ENCODE peak calls at places on chromosome 21, in nine cellular contexts. One of them, this sample, is unnamed.

GRCh38 chr21:25583370-25584133 is 23.7 kb downstream of the MRPL39 start:
- DNase-seq in brain pericyte: no peak
- DNase-seq in H4: no peak
- DNase-seq in KG1: no peak
- DNase-seq in activated CD8-positive, alpha-beta T cell treated with anti-CD3 and anti-CD28 coated beads, Interleukin-2, amount 10 ng/mL, durations not matched to agents 7 days and 5 days: no peak
- DNase-seq in activated CD4-positive, alpha-beta T cell treated with anti-CD3 and anti-CD28 coated beads, Interleukin-2, amount 10 ng/mL, durations not matched to agents 7 days and 5 days: no peak
- DNase-seq in iris pigment epithelial cell: no peak
- DNase-seq in H54: no peak
- DNase-seq in kidney: no peak
- DNase-seq in this sample: no peak

GRCh38 chr21:32096411-32096810 is 182.4 kb downstream of the MIS18A start:
- DNase-seq in H54: peak
- DNase-seq in kidney: no peak
- DNase-seq in KG1: no peak
- DNase-seq in activated CD4-positive, alpha-beta T cell treated with anti-CD3 and anti-CD28 coated beads, Interleukin-2, amount 10 ng/mL, durations not matched to agents 7 days and 5 days: no peak
- DNase-seq in activated CD8-positive, alpha-beta T cell treated with anti-CD3 and anti-CD28 coated beads, Interleukin-2, amount 10 ng/mL, durations not matched to agents 7 days and 5 days: no peak
- DNase-seq in iris pigment epithelial cell: no peak
- DNase-seq in brain pericyte: no peak
- DNase-seq in H4: no peak
- DNase-seq in this sample: peak

GRCh38 chr21:20971296-20971921 is 26.8 kb upstream of the NCAM2 start:
- DNase-seq in H54: peak
- DNase-seq in H4: peak
- DNase-seq in kidney: no peak
- DNase-seq in activated CD4-positive, alpha-beta T cell treated with anti-CD3 and anti-CD28 coated beads, Interleukin-2, amount 10 ng/mL, durations not matched to agents 7 days and 5 days: peak
- DNase-seq in KG1: peak
- DNase-seq in brain pericyte: no peak
- DNase-seq in iris pigment epithelial cell: peak
- DNase-seq in activated CD8-positive, alpha-beta T cell treated with anti-CD3 and anti-CD28 coated beads, Interleukin-2, amount 10 ng/mL, durations not matched to agents 7 days and 5 days: peak
- DNase-seq in this sample: peak

GRCh38 chr21:26961704-26962103 is 5.2 kb downstream of the ADAMTS5 start:
- DNase-seq in brain pericyte: no peak
- DNase-seq in activated CD8-positive, alpha-beta T cell treated with anti-CD3 and anti-CD28 coated beads, Interleukin-2, amount 10 ng/mL, durations not matched to agents 7 days and 5 days: no peak
- DNase-seq in H54: no peak
- DNase-seq in H4: no peak
- DNase-seq in activated CD4-positive, alpha-beta T cell treated with anti-CD3 and anti-CD28 coated beads, Interleukin-2, amount 10 ng/mL, durations not matched to agents 7 days and 5 days: no peak
- DNase-seq in iris pigment epithelial cell: no peak
- DNase-seq in KG1: no peak
- DNase-seq in kidney: no peak
- DNase-seq in this sample: peak

GRCh38 chr21:29217818-29218252 is 80.9 kb upstream of the BACH1 start:
- DNase-seq in kidney: no peak
- DNase-seq in H4: peak
- DNase-seq in activated CD4-positive, alpha-beta T cell treated with anti-CD3 and anti-CD28 coated beads, Interleukin-2, amount 10 ng/mL, durations not matched to agents 7 days and 5 days: no peak
- DNase-seq in H54: no peak
- DNase-seq in activated CD8-positive, alpha-beta T cell treated with anti-CD3 and anti-CD28 coated beads, Interleukin-2, amount 10 ng/mL, durations not matched to agents 7 days and 5 days: no peak
- DNase-seq in brain pericyte: peak
- DNase-seq in iris pigment epithelial cell: peak
- DNase-seq in KG1: no peak
- DNase-seq in this sample: peak

GRCh38 chr21:42287193-42288083 is 27.8 kb downstream of the TFF3 start:
- DNase-seq in KG1: no peak
- DNase-seq in brain pericyte: no peak
- DNase-seq in iris pigment epithelial cell: no peak
- DNase-seq in H4: no peak
- DNase-seq in activated CD4-positive, alpha-beta T cell treated with anti-CD3 and anti-CD28 coated beads, Interleukin-2, amount 10 ng/mL, durations not matched to agents 7 days and 5 days: no peak
- DNase-seq in activated CD8-positive, alpha-beta T cell treated with anti-CD3 and anti-CD28 coated beads, Interleukin-2, amount 10 ng/mL, durations not matched to agents 7 days and 5 days: no peak
- DNase-seq in kidney: no peak
- DNase-seq in H54: no peak
- DNase-seq in this sample: no peak

GRCh38 chr21:30718239-30718909 is at the start of gene KRTAP21-3:
- DNase-seq in activated CD8-positive, alpha-beta T cell treated with anti-CD3 and anti-CD28 coated beads, Interleukin-2, amount 10 ng/mL, durations not matched to agents 7 days and 5 days: peak
- DNase-seq in KG1: no peak
- DNase-seq in iris pigment epithelial cell: peak
- DNase-seq in activated CD4-positive, alpha-beta T cell treated with anti-CD3 and anti-CD28 coated beads, Interleukin-2, amount 10 ng/mL, durations not matched to agents 7 days and 5 days: no peak
- DNase-seq in H4: peak
- DNase-seq in H54: peak
- DNase-seq in kidney: no peak
- DNase-seq in brain pericyte: no peak
- DNase-seq in this sample: no peak

GRCh38 chr21:26506951-26507350 is 66.1 kb downstream of the CYYR1 start:
- DNase-seq in iris pigment epithelial cell: peak
- DNase-seq in H4: no peak
- DNase-seq in activated CD4-positive, alpha-beta T cell treated with anti-CD3 and anti-CD28 coated beads, Interleukin-2, amount 10 ng/mL, durations not matched to agents 7 days and 5 days: no peak
- DNase-seq in brain pericyte: peak
- DNase-seq in activated CD8-positive, alpha-beta T cell treated with anti-CD3 and anti-CD28 coated beads, Interleukin-2, amount 10 ng/mL, durations not matched to agents 7 days and 5 days: no peak
- DNase-seq in H54: peak
- DNase-seq in KG1: no peak
- DNase-seq in kidney: no peak
- DNase-seq in this sample: peak

GRCh38 chr21:25493722-25494121 is 113.6 kb downstream of the MRPL39 start:
- DNase-seq in KG1: no peak
- DNase-seq in iris pigment epithelial cell: no peak
- DNase-seq in activated CD8-positive, alpha-beta T cell treated with anti-CD3 and anti-CD28 coated beads, Interleukin-2, amount 10 ng/mL, durations not matched to agents 7 days and 5 days: no peak
- DNase-seq in H54: no peak
- DNase-seq in H4: no peak
- DNase-seq in brain pericyte: no peak
- DNase-seq in activated CD4-positive, alpha-beta T cell treated with anti-CD3 and anti-CD28 coated beads, Interleukin-2, amount 10 ng/mL, durations not matched to agents 7 days and 5 days: no peak
- DNase-seq in kidney: no peak
- DNase-seq in this sample: no peak

GRCh38 chr21:45642122-45642813 is 1.3 kb upstream of the PCBP3 start:
- DNase-seq in H54: no peak
- DNase-seq in KG1: no peak
- DNase-seq in activated CD4-positive, alpha-beta T cell treated with anti-CD3 and anti-CD28 coated beads, Interleukin-2, amount 10 ng/mL, durations not matched to agents 7 days and 5 days: no peak
- DNase-seq in iris pigment epithelial cell: no peak
- DNase-seq in activated CD8-positive, alpha-beta T cell treated with anti-CD3 and anti-CD28 coated beads, Interleukin-2, amount 10 ng/mL, durations not matched to agents 7 days and 5 days: no peak
- DNase-seq in brain pericyte: no peak
- DNase-seq in kidney: peak
- DNase-seq in H4: no peak
- DNase-seq in this sample: no peak

GRCh38 chr21:17781524-17781923 is 37.6 kb downstream of the C21orf91 start:
- DNase-seq in H4: no peak
- DNase-seq in activated CD8-positive, alpha-beta T cell treated with anti-CD3 and anti-CD28 coated beads, Interleukin-2, amount 10 ng/mL, durations not matched to agents 7 days and 5 days: no peak
- DNase-seq in H54: no peak
- DNase-seq in activated CD4-positive, alpha-beta T cell treated with anti-CD3 and anti-CD28 coated beads, Interleukin-2, amount 10 ng/mL, durations not matched to agents 7 days and 5 days: no peak
- DNase-seq in kidney: no peak
- DNase-seq in brain pericyte: no peak
- DNase-seq in iris pigment epithelial cell: no peak
- DNase-seq in KG1: no peak
- DNase-seq in this sample: no peak

GRCh38 chr21:45592208-45592619 is 50.0 kb upstream of the SLC19A1 start:
- DNase-seq in H4: no peak
- DNase-seq in KG1: no peak
- DNase-seq in activated CD4-positive, alpha-beta T cell treated with anti-CD3 and anti-CD28 coated beads, Interleukin-2, amount 10 ng/mL, durations not matched to agents 7 days and 5 days: peak
- DNase-seq in brain pericyte: no peak
- DNase-seq in kidney: peak
- DNase-seq in activated CD8-positive, alpha-beta T cell treated with anti-CD3 and anti-CD28 coated beads, Interleukin-2, amount 10 ng/mL, durations not matched to agents 7 days and 5 days: peak
- DNase-seq in H54: no peak
- DNase-seq in iris pigment epithelial cell: peak
- DNase-seq in this sample: no peak

GRCh38 chr21:31543191-31543590 is 116.3 kb upstream of the SOD1 start:
- DNase-seq in H54: no peak
- DNase-seq in activated CD8-positive, alpha-beta T cell treated with anti-CD3 and anti-CD28 coated beads, Interleukin-2, amount 10 ng/mL, durations not matched to agents 7 days and 5 days: no peak
- DNase-seq in KG1: no peak
- DNase-seq in brain pericyte: no peak
- DNase-seq in kidney: no peak
- DNase-seq in activated CD4-positive, alpha-beta T cell treated with anti-CD3 and anti-CD28 coated beads, Interleukin-2, amount 10 ng/mL, durations not matched to agents 7 days and 5 days: no peak
- DNase-seq in iris pigment epithelial cell: no peak
- DNase-seq in H4: peak
- DNase-seq in this sample: no peak

GRCh38 chr21:44989538-44989888 is 49.7 kb downstream of the SLX9 start:
- DNase-seq in kidney: peak
- DNase-seq in activated CD8-positive, alpha-beta T cell treated with anti-CD3 and anti-CD28 coated beads, Interleukin-2, amount 10 ng/mL, durations not matched to agents 7 days and 5 days: no peak
- DNase-seq in activated CD4-positive, alpha-beta T cell treated with anti-CD3 and anti-CD28 coated beads, Interleukin-2, amount 10 ng/mL, durations not matched to agents 7 days and 5 days: no peak
- DNase-seq in KG1: no peak
- DNase-seq in iris pigment epithelial cell: peak
- DNase-seq in H54: no peak
- DNase-seq in brain pericyte: no peak
- DNase-seq in H4: no peak
- DNase-seq in this sample: peak

GRCh38 chr21:25999935-26000582 is 170.5 kb downstream of the APP start:
- DNase-seq in H4: no peak
- DNase-seq in iris pigment epithelial cell: no peak
- DNase-seq in H54: no peak
- DNase-seq in KG1: no peak
- DNase-seq in brain pericyte: no peak
- DNase-seq in activated CD4-positive, alpha-beta T cell treated with anti-CD3 and anti-CD28 coated beads, Interleukin-2, amount 10 ng/mL, durations not matched to agents 7 days and 5 days: peak
- DNase-seq in activated CD8-positive, alpha-beta T cell treated with anti-CD3 and anti-CD28 coated beads, Interleukin-2, amount 10 ng/mL, durations not matched to agents 7 days and 5 days: peak
- DNase-seq in kidney: peak
- DNase-seq in this sample: no peak

GRCh38 chr21:26055010-26055409 is 115.6 kb downstream of the APP start:
- DNase-seq in activated CD8-positive, alpha-beta T cell treated with anti-CD3 and anti-CD28 coated beads, Interleukin-2, amount 10 ng/mL, durations not matched to agents 7 days and 5 days: no peak
- DNase-seq in KG1: no peak
- DNase-seq in kidney: no peak
- DNase-seq in brain pericyte: no peak
- DNase-seq in H4: no peak
- DNase-seq in activated CD4-positive, alpha-beta T cell treated with anti-CD3 and anti-CD28 coated beads, Interleukin-2, amount 10 ng/mL, durations not matched to agents 7 days and 5 days: no peak
- DNase-seq in iris pigment epithelial cell: no peak
- DNase-seq in H54: no peak
- DNase-seq in this sample: no peak

GRCh38 chr21:25639167-25639921 is at the start of gene JAM2:
- DNase-seq in KG1: no peak
- DNase-seq in iris pigment epithelial cell: peak
- DNase-seq in activated CD8-positive, alpha-beta T cell treated with anti-CD3 and anti-CD28 coated beads, Interleukin-2, amount 10 ng/mL, durations not matched to agents 7 days and 5 days: peak
- DNase-seq in brain pericyte: no peak
- DNase-seq in activated CD4-positive, alpha-beta T cell treated with anti-CD3 and anti-CD28 coated beads, Interleukin-2, amount 10 ng/mL, durations not matched to agents 7 days and 5 days: peak
- DNase-seq in kidney: peak
- DNase-seq in H54: peak
- DNase-seq in H4: peak
- DNase-seq in this sample: peak

GRCh38 chr21:36811762-36812161 is 112.8 kb downstream of the SIM2 start:
- DNase-seq in kidney: no peak
- DNase-seq in brain pericyte: no peak
- DNase-seq in activated CD8-positive, alpha-beta T cell treated with anti-CD3 and anti-CD28 coated beads, Interleukin-2, amount 10 ng/mL, durations not matched to agents 7 days and 5 days: no peak
- DNase-seq in KG1: no peak
- DNase-seq in activated CD4-positive, alpha-beta T cell treated with anti-CD3 and anti-CD28 coated beads, Interleukin-2, amount 10 ng/mL, durations not matched to agents 7 days and 5 days: no peak
- DNase-seq in H4: no peak
- DNase-seq in H54: no peak
- DNase-seq in iris pigment epithelial cell: no peak
- DNase-seq in this sample: no peak

GRCh38 chr21:26659181-26659580 is 86.1 kb upstream of the CYYR1 start:
- DNase-seq in KG1: no peak
- DNase-seq in brain pericyte: no peak
- DNase-seq in kidney: no peak
- DNase-seq in activated CD8-positive, alpha-beta T cell treated with anti-CD3 and anti-CD28 coated beads, Interleukin-2, amount 10 ng/mL, durations not matched to agents 7 days and 5 days: no peak
- DNase-seq in iris pigment epithelial cell: peak
- DNase-seq in H4: no peak
- DNase-seq in H54: no peak
- DNase-seq in activated CD4-positive, alpha-beta T cell treated with anti-CD3 and anti-CD28 coated beads, Interleukin-2, amount 10 ng/mL, durations not matched to agents 7 days and 5 days: no peak
- DNase-seq in this sample: no peak

GRCh38 chr21:46052703-46053651 is 44.9 kb upstream of the COL6A2 start:
- DNase-seq in H4: no peak
- DNase-seq in kidney: peak
- DNase-seq in activated CD8-positive, alpha-beta T cell treated with anti-CD3 and anti-CD28 coated beads, Interleukin-2, amount 10 ng/mL, durations not matched to agents 7 days and 5 days: no peak
- DNase-seq in brain pericyte: no peak
- DNase-seq in iris pigment epithelial cell: peak
- DNase-seq in activated CD4-positive, alpha-beta T cell treated with anti-CD3 and anti-CD28 coated beads, Interleukin-2, amount 10 ng/mL, durations not matched to agents 7 days and 5 days: no peak
- DNase-seq in H54: peak
- DNase-seq in KG1: no peak
- DNase-seq in this sample: peak

GRCh38 chr21:34922487-34922886 is 126.6 kb downstream of the RUNX1 start:
- DNase-seq in KG1: no peak
- DNase-seq in kidney: no peak
- DNase-seq in activated CD4-positive, alpha-beta T cell treated with anti-CD3 and anti-CD28 coated beads, Interleukin-2, amount 10 ng/mL, durations not matched to agents 7 days and 5 days: no peak
- DNase-seq in H4: no peak
- DNase-seq in brain pericyte: no peak
- DNase-seq in activated CD8-positive, alpha-beta T cell treated with anti-CD3 and anti-CD28 coated beads, Interleukin-2, amount 10 ng/mL, durations not matched to agents 7 days and 5 days: no peak
- DNase-seq in iris pigment epithelial cell: no peak
- DNase-seq in H54: no peak
- DNase-seq in this sample: no peak

GRCh38 chr21:41705546-41706262 is 61.1 kb downstream of the RIPK4 start:
- DNase-seq in H4: no peak
- DNase-seq in iris pigment epithelial cell: no peak
- DNase-seq in H54: no peak
- DNase-seq in activated CD8-positive, alpha-beta T cell treated with anti-CD3 and anti-CD28 coated beads, Interleukin-2, amount 10 ng/mL, durations not matched to agents 7 days and 5 days: no peak
- DNase-seq in KG1: no peak
- DNase-seq in brain pericyte: no peak
- DNase-seq in kidney: peak
- DNase-seq in activated CD4-positive, alpha-beta T cell treated with anti-CD3 and anti-CD28 coated beads, Interleukin-2, amount 10 ng/mL, durations not matched to agents 7 days and 5 days: no peak
- DNase-seq in this sample: no peak